ENCODE peak calls at places on chromosomes 3 and 15, in four cellular contexts. H, U, D and S are unnamed samples.

GRCh38 chr15:85463273-85463937 is 83.0 kb downstream of the AKAP13 start:
- DNase-seq in H (no peak), D (no peak), U (no peak), S (no peak)

GRCh38 chr3:12956316-12956660 is 114.9 kb upstream of the RPL32 start:
- DNase-seq in U (no peak), D (no peak), H (no peak), S (no peak)

GRCh38 chr15:101615986-101616848 is 36.0 kb downstream of the TM2D3 start:
- DNase-seq in U (peak), D (no peak), H (peak), S (peak)

GRCh38 chr3:114319453-114319852 is 25.6 kb downstream of the TIGIT start:
- DNase-seq in U (peak), H (peak), D (no peak), S (peak)

GRCh38 chr15:88648357-88649214 is 9.8 kb downstream of the ISG20 start:
- DNase-seq in U (no peak), D (no peak), H (no peak), S (no peak)

GRCh38 chr15:77611767-77612166 is 20.9 kb downstream of the LINGO1 start:
- DNase-seq in U (no peak), D (no peak), H (no peak), S (no peak)

GRCh38 chr15:58283302-58283701 is 145.1 kb downstream of the AQP9 start:
- DNase-seq in D (no peak), H (no peak), U (no peak), S (no peak)

GRCh38 chr3:79937567-79937966 is 169.8 kb upstream of the ROBO1 start:
- DNase-seq in U (no peak), H (no peak), D (no peak), S (no peak)

GRCh38 chr3:37243811-37244748 is 69.7 kb upstream of the LRRFIP2 start:
- DNase-seq in U (peak), H (peak), D (peak), S (peak)

GRCh38 chr15:43412096-43412495 is 41.2 kb downstream of the TUBGCP4 start:
- DNase-seq in D (no peak), U (no peak), H (no peak), S (no peak)

GRCh38 chr3:130907500-130907899 is 13.6 kb downstream of the ATP2C1 start:
- DNase-seq in H (no peak), U (no peak), D (no peak), S (no peak)

GRCh38 chr15:62112616-62113593 is 46.1 kb downstream of the C2CD4A start:
- DNase-seq in H (peak), D (no peak), U (peak), S (no peak)

GRCh38 chr3:99505646-99506269 is 132.6 kb upstream of the COL8A1 start:
- DNase-seq in H (no peak), U (peak), D (no peak), S (peak)

GRCh38 chr3:139134678-139135372 is 90.1 kb upstream of the PRR23C start:
- DNase-seq in D (no peak), H (no peak), U (no peak), S (no peak)

GRCh38 chr3:192947421-192947820 is 29.8 kb upstream of the MB21D2 start:
- DNase-seq in D (no peak), U (peak), H (no peak), S (no peak)

GRCh38 chr15:89299896-89300295 is 34.7 kb downstream of the POLG start:
- DNase-seq in H (peak), D (no peak), U (peak), S (no peak)

GRCh38 chr3:158709666-158710083 is 22.6 kb downstream of the RARRES1 start:
- DNase-seq in H (peak), D (no peak), U (peak), S (peak)

GRCh38 chr15:79184465-79184892 is 93.9 kb upstream of the RASGRF1 start:
- DNase-seq in D (peak), H (peak), U (peak), S (no peak)

GRCh38 chr3:12484983-12485327 is 675 bp downstream of the TSEN2 start:
- DNase-seq in U (no peak), D (no peak), H (no peak), S (no peak)